ENCODE peak calls at places on chromosomes 3 and 15, in five cellular contexts. G is fibroblast of pulmonary artery, K is H9, T is osteocyte, W is GM12878. F is an unnamed sample.

GRCh38 chr3:172258616-172259015 is 189.6 kb downstream of the GHSR start:
- DNase-seq in G (peak), K (no peak), T (no peak), W (no peak), F (no peak)

GRCh38 chr3:113968986-113969385 is 21.2 kb downstream of the ZDHHC23 start:
- DNase-seq in G (peak), K (no peak), T (no peak), W (no peak), F (no peak)

GRCh38 chr15:72369964-72370363 is 5.8 kb downstream of the HEXA start:
- DNase-seq in G (no peak), K (no peak), T (no peak), W (no peak), F (no peak)

GRCh38 chr15:69015591-69015990 is 1.1 kb downstream of the NOX5 start:
- DNase-seq in G (no peak), K (no peak), T (peak), W (no peak), F (no peak)

GRCh38 chr3:24365168-24365567 is 129.5 kb downstream of the THRB start:
- DNase-seq in G (peak), K (no peak), T (no peak), W (no peak), F (no peak)

GRCh38 chr3:43388188-43388587 is 101.8 kb downstream of the SNRK start:
- DNase-seq in G (no peak), K (no peak), T (no peak), W (no peak), F (no peak)

GRCh38 chr3:133384331-133385027 is 15.4 kb upstream of the BFSP2 start:
- DNase-seq in G (peak), K (peak), T (no peak), W (no peak), F (peak)

GRCh38 chr15:44798815-44799214 is 62.5 kb downstream of the TRIM69 start:
- DNase-seq in G (no peak), K (no peak), T (no peak), W (no peak), F (no peak)

GRCh38 chr15:69034352-69034751 is 19.9 kb downstream of the NOX5 start:
- DNase-seq in G (peak), K (no peak), T (no peak), W (no peak), F (no peak)

GRCh38 chr15:67534360-67534759 is 8.1 kb upstream of the MAP2K5 start:
- DNase-seq in G (no peak), K (no peak), T (no peak), W (no peak), F (no peak)

GRCh38 chr3:98029083-98029482 is 6.0 kb downstream of the GABRR3 start:
- DNase-seq in G (no peak), K (no peak), T (no peak), W (no peak), F (no peak)

GRCh38 chr15:59549339-59549807 is 62.2 kb upstream of the GCNT3 start:
- DNase-seq in G (no peak), K (peak), T (no peak), W (no peak), F (no peak)

GRCh38 chr3:128486692-128487537 is 6.1 kb downstream of the GATA2 start:
- DNase-seq in G (peak), K (peak), T (no peak), W (no peak), F (no peak)

GRCh38 chr3:149363053-149363452 is 14.4 kb downstream of the TM4SF1 start:
- DNase-seq in G (no peak), K (no peak), T (no peak), W (no peak), F (no peak)

GRCh38 chr3:159733194-159733860 is 255.3 kb upstream of the IL12A start:
- DNase-seq in G (peak), K (no peak), T (no peak), W (no peak), F (no peak)

GRCh38 chr15:52261498-52262242 is 33.9 kb downstream of the MYO5C start:
- DNase-seq in G (peak), K (peak), T (peak), W (peak), F (peak)

GRCh38 chr3:111338059-111338698 is 203.8 kb upstream of the CD96 start:
- DNase-seq in G (peak), K (peak), T (peak), W (no peak), F (peak)

GRCh38 chr3:4983739-4984510 is 4.7 kb downstream of the BHLHE40 start:
- DNase-seq in G (peak), K (no peak), T (no peak), W (peak), F (peak)

GRCh38 chr3:108861401-108861800 is 38.8 kb downstream of the TRAT1 start:
- DNase-seq in G (no peak), K (no peak), T (no peak), W (no peak), F (no peak)

GRCh38 chr3:55446860-55447259 is 40.2 kb downstream of the WNT5A start:
- DNase-seq in G (no peak), K (no peak), T (no peak), W (no peak), F (no peak)

GRCh38 chr3:143226678-143227291 is 107.2 kb downstream of the CHST2 start:
- DNase-seq in G (no peak), K (no peak), T (no peak), W (no peak), F (no peak)

GRCh38 chr3:76308541-76308940 is 523.2 kb upstream of the ZNF717 start:
- DNase-seq in G (peak), K (no peak), T (no peak), W (no peak), F (no peak)

GRCh38 chr15:58505581-58505980 is 73.8 kb downstream of the LIPC start:
- DNase-seq in G (peak), K (no peak), T (no peak), W (no peak), F (no peak)

GRCh38 chr15:75687486-75688277 is 25.0 kb downstream of the CSPG4 start:
- DNase-seq in G (no peak), K (no peak), T (no peak), W (no peak), F (no peak)

GRCh38 chr3:158539414-158540014 is 31.5 kb upstream of the MLF1 start:
- DNase-seq in G (peak), K (no peak), T (no peak), W (no peak), F (no peak)

GRCh38 chr3:159528251-159528895 is 460.3 kb upstream of the IL12A start:
- DNase-seq in G (no peak), K (no peak), T (no peak), W (no peak), F (no peak)

GRCh38 chr3:48848816-48849515 is 1.3 kb upstream of the PRKAR2A start:
- DNase-seq in G (no peak), K (no peak), T (no peak), W (no peak), F (no peak)

GRCh38 chr15:80567721-80568157 is 127.4 kb upstream of the ABHD17C start:
- DNase-seq in G (peak), K (peak), T (peak), W (no peak), F (peak)

GRCh38 chr15:67690936-67691335 is 134.4 kb upstream of the SKOR1 start:
- DNase-seq in G (peak), K (no peak), T (no peak), W (no peak), F (no peak)

GRCh38 chr3:65126527-65127440 is 439.0 kb upstream of the ADAMTS9 start:
- DNase-seq in G (peak), K (no peak), T (no peak), W (no peak), F (no peak)

GRCh38 chr3:8324727-8325126 is 176.9 kb upstream of the LMCD1 start:
- DNase-seq in G (peak), K (peak), T (no peak), W (no peak), F (peak)

GRCh38 chr3:182620715-182621434 is 172.4 kb upstream of the ATP11B start:
- DNase-seq in G (no peak), K (no peak), T (no peak), W (no peak), F (no peak)

GRCh38 chr3:29440321-29441019 is 159.6 kb downstream of the RBMS3 start:
- DNase-seq in G (no peak), K (no peak), T (no peak), W (no peak), F (no peak)

GRCh38 chr3:122239112-122239511 is 55.6 kb downstream of the CASR start:
- DNase-seq in G (no peak), K (peak), T (no peak), W (no peak), F (no peak)
- TF ChIP-seq CTCF in G (no peak), K (peak), T (no peak), W (no peak), F (no peak)

GRCh38 chr3:66625464-66626216 is 124.8 kb upstream of the LRIG1 start:
- DNase-seq in G (peak), K (no peak), T (no peak), W (no peak), F (no peak)
- TF ChIP-seq CTCF in G (no peak), K (no peak), T (no peak), W (no peak), F (no peak)

DNA sequence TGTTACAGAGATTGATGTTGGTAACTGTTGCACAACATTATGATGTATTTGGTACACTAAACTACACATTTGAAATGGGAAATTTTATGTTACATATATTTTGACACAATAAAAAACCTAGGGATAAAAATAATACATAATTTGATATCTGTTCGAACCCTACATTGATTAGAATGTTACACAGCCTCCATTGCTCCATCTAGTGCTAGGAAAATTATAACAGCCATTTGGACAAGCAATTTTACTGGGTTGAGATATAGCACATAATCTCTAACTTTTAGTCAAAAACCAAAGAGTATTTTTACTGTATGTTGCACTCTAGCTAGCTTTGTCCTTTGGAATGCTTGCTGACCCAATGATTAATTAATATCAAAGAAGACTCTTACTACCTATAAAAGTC is 108.1 kb downstream of the LSAMP start:
- DNase-seq in G (no peak), K (no peak), T (no peak), W (no peak), F (no peak)
- TF ChIP-seq CTCF in G (peak), K (peak), T (peak), W (no peak), F (peak)

DNA sequence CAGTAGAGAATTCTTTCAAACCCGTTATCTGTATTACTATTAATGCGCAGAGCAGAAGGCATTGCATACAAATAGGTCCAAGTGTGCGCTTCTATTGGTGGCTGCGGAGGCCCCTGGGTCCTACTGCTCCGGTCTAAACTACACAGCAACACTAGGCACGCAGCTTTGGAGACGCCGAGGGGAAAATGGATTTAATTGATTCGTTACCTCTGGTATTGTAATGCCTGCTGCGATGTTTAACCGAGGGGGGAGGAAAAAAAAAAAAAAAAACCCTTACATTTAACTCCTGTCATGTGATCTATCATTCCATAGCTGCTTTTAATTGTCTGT is at the start of gene ROBO1:
- DNase-seq in G (peak), K (peak), T (no peak), W (no peak), F (no peak)
- TF ChIP-seq CTCF in G (no peak), K (no peak), T (no peak), W (no peak), F (no peak)

GRCh38 chr3:46484911-46485696 is 12.7 kb upstream of the RTP3 start:
- DNase-seq in G (no peak), K (peak), T (no peak), W (no peak), F (no peak)

GRCh38 chr3:46482632-46483311 is 15.0 kb upstream of the RTP3 start:
- DNase-seq in G (peak), K (no peak), T (no peak), W (no peak), F (no peak)

GRCh38 chr3:46484388-46484787 is 13.4 kb upstream of the RTP3 start:
- DNase-seq in G (no peak), K (no peak), T (no peak), W (no peak), F (no peak)

GRCh38 chr3:46481636-46482035 is 16.1 kb upstream of the RTP3 start:
- DNase-seq in G (no peak), K (no peak), T (no peak), W (no peak), F (no peak)

DNA sequence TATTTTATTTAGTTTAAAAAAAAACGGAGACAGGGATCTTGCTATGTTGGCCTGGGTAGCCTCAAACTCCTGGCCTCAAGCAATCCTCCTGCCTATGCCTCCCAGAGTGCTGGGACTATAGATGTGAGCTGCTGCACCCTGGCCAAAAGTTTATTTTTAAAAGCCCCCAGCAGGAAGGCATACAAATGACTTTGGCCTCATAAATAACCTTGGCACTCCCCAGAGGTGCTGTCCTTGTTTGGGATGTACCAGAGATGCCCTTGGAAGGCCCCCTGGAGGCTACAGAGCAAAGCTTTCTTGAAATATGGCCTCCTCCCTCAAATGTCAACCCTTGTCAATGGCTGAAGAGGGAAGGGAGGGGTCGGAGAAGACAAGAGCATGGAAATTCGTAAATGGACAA is 14.0 kb upstream of the RTP3 start:
- DNase-seq in G (no peak), K (no peak), T (no peak), W (no peak), F (no peak)
- TF ChIP-seq CTCF in G (no peak), K (no peak), T (no peak), W (no peak), F (no peak)